ENCODE peak calls at places on chromosomes 13 and 19, in nine cellular contexts. T is stimulated activated naive B cell treated with anti-CD40 and anti-IgM and Interleukin-4, amounts not matched to agents 10 μg/mL and 1 μg/mL and 100 μg/mL, for 72 hours; W is HEK293T; X is T-cell; P is iris pigment epithelial cell; M is heart right ventricle; O is myocyte; Q is H54; A is stimulated activated CD8-positive, alpha-beta memory T cell treated with anti-CD3 and anti-CD28 coated beads, Interleukin-12 subunit alpha, Interleukin-12 subunit beta, amount 100 ng/mL, for 4 hours. F is an unnamed sample.

GRCh38 chr19:14072535-14073231 is at the start of gene MISP3:
- DNase-seq in O (no peak), A (no peak), W (no peak), M (peak), T (no peak), P (peak), Q (no peak), X (no peak), F (no peak)

GRCh38 chr19:1503089-1503924 is 9.5 kb downstream of the ADAMTSL5 start:
- DNase-seq in P (peak), W (peak), X (peak), Q (no peak), M (peak), T (peak), A (peak), O (peak), F (peak)

GRCh38 chr13:32017449-32017848 is 14.1 kb upstream of the FRY start:
- DNase-seq in O (no peak), P (no peak), A (no peak), T (no peak), Q (no peak), W (no peak), X (no peak), M (no peak), F (no peak)

GRCh38 chr13:50421457-50422130 is 406.4 kb downstream of the KCNRG start:
- DNase-seq in O (no peak), W (no peak), X (no peak), T (no peak), P (peak), A (no peak), M (no peak), Q (no peak), F (no peak)

GRCh38 chr19:27971071-27971470 is 1241.9 kb downstream of the UQCRFS1 start:
- DNase-seq in O (peak), W (no peak), Q (no peak), P (no peak), A (no peak), X (no peak), M (no peak), T (no peak), F (no peak)

GRCh38 chr13:80881495-80882482 is 540.9 kb upstream of the SPRY2 start:
- DNase-seq in X (no peak), T (no peak), A (no peak), Q (no peak), M (no peak), W (peak), P (peak), O (no peak), F (no peak)

GRCh38 chr13:80379245-80379644 is 38.3 kb upstream of the SPRY2 start:
- DNase-seq in X (no peak), W (no peak), P (peak), O (peak), Q (peak), A (no peak), M (no peak), T (no peak), F (no peak)

GRCh38 chr13:91328726-91329125 is 18.8 kb upstream of the MIR17HG start:
- DNase-seq in T (no peak), X (no peak), W (no peak), M (no peak), A (no peak), Q (no peak), O (no peak), P (no peak), F (no peak)

GRCh38 chr13:45372189-45373115 is 31.5 kb upstream of the TPT1 start:
- DNase-seq in X (no peak), A (no peak), O (peak), T (no peak), P (no peak), Q (no peak), M (no peak), W (no peak), F (no peak)

GRCh38 chr19:6854758-6855157 is 32.6 kb upstream of the ADGRE1 start:
- DNase-seq in O (no peak), M (no peak), Q (no peak), X (no peak), W (no peak), P (no peak), T (no peak), A (no peak), F (no peak)

GRCh38 chr13:79393564-79394249 is 12.3 kb downstream of the RBM26 start:
- DNase-seq in P (peak), A (no peak), T (peak), X (peak), W (peak), Q (no peak), O (no peak), M (no peak), F (no peak)

GRCh38 chr19:49553451-49554271 is 25.9 kb downstream of the RCN3 start:
- DNase-seq in O (no peak), T (no peak), W (no peak), X (no peak), A (no peak), Q (peak), M (no peak), P (peak), F (no peak)

GRCh38 chr13:67549331-67549730 is 319.2 kb upstream of the PCDH9 start:
- DNase-seq in Q (peak), A (no peak), W (no peak), P (peak), X (no peak), T (no peak), M (no peak), O (peak), F (no peak)

GRCh38 chr19:56838930-56839664 is 1.4 kb downstream of the PEG3 start:
- DNase-seq in X (no peak), Q (no peak), M (peak), A (no peak), P (peak), W (no peak), T (peak), O (no peak), F (no peak)

GRCh38 chr19:38388310-38389100 is at the start of gene SPRED3:
- DNase-seq in X (no peak), O (no peak), M (peak), A (no peak), T (no peak), P (peak), Q (peak), W (peak), F (no peak)

GRCh38 chr13:44373247-44373600 is 400 bp upstream of the SERP2 start:
- DNase-seq in M (no peak), O (no peak), A (no peak), T (no peak), W (no peak), P (no peak), X (no peak), Q (no peak), F (no peak)

GRCh38 chr13:76764429-76764828 is 121.8 kb downstream of the KCTD12 start:
- DNase-seq in O (peak), X (no peak), W (peak), M (peak), Q (no peak), T (no peak), A (no peak), P (peak), F (no peak)

GRCh38 chr13:95087746-95088305 is 213.4 kb downstream of the ABCC4 start:
- DNase-seq in O (no peak), P (peak), W (no peak), A (no peak), X (no peak), M (no peak), T (no peak), Q (no peak), F (no peak)

GRCh38 chr19:13995017-13995728 is 10.9 kb downstream of the RFX1 start:
- DNase-seq in P (no peak), X (no peak), Q (no peak), W (no peak), A (no peak), T (no peak), O (peak), M (peak), F (no peak)

GRCh38 chr13:27360562-27360961 is 63.9 kb upstream of the GTF3A start:
- DNase-seq in M (no peak), A (no peak), O (no peak), W (no peak), Q (no peak), T (no peak), P (no peak), X (no peak), F (no peak)

GRCh38 chr13:36706755-36707154 is 32.9 kb downstream of the SERTM1 start:
- DNase-seq in P (peak), W (no peak), O (no peak), A (no peak), Q (no peak), T (no peak), X (no peak), M (no peak), F (no peak)

GRCh38 chr13:31334994-31335549 is 135.3 kb downstream of the B3GLCT start:
- DNase-seq in M (no peak), A (no peak), P (no peak), X (no peak), Q (no peak), O (peak), W (no peak), T (no peak), F (no peak)

GRCh38 chr19:13692096-13692495 is 72.2 kb upstream of the MRI1 start:
- DNase-seq in X (no peak), O (peak), Q (peak), T (no peak), P (peak), A (no peak), M (no peak), W (no peak), F (no peak)

GRCh38 chr19:42242071-42242511 is 311 bp downstream of the GSK3A start:
- DNase-seq in T (no peak), A (no peak), M (no peak), O (peak), Q (no peak), W (no peak), P (no peak), X (no peak), F (peak)

GRCh38 chr19:54650108-54650666 is 12.6 kb upstream of the LILRB4 start:
- DNase-seq in A (no peak), T (no peak), P (no peak), W (no peak), Q (peak), M (no peak), X (no peak), O (no peak), F (no peak)

GRCh38 chr19:50159078-50159477 is 4.0 kb downstream of the IZUMO2 start:
- DNase-seq in Q (no peak), O (no peak), W (no peak), P (no peak), T (no peak), A (no peak), M (no peak), X (no peak), F (no peak)

GRCh38 chr13:52449323-52450011 is 967 bp downstream of the VPS36 start:
- DNase-seq in O (no peak), Q (no peak), A (no peak), M (no peak), X (no peak), W (no peak), P (no peak), T (no peak), F (no peak)

GRCh38 chr13:23799945-23800344 is 89.3 kb downstream of the MIPEP start:
- DNase-seq in M (no peak), X (no peak), T (no peak), A (no peak), O (peak), P (peak), W (no peak), Q (no peak), F (no peak)

GRCh38 chr13:28558126-28558525 is 63.2 kb upstream of the FLT1 start:
- DNase-seq in P (peak), X (no peak), M (no peak), A (no peak), O (peak), T (no peak), W (no peak), Q (no peak), F (no peak)

GRCh38 chr19:15456441-15456840 is 6.7 kb upstream of the WIZ start:
- DNase-seq in A (no peak), P (no peak), M (no peak), O (no peak), T (no peak), W (no peak), Q (no peak), X (no peak), F (no peak)

GRCh38 chr13:99802416-99802815 is 169.2 kb downstream of the ZIC5 start:
- DNase-seq in W (no peak), M (no peak), Q (no peak), X (no peak), T (no peak), P (no peak), A (no peak), O (no peak), F (no peak)

GRCh38 chr13:109357751-109358150 is 428.6 kb downstream of the IRS2 start:
- DNase-seq in O (no peak), Q (no peak), A (no peak), M (no peak), X (no peak), P (peak), W (no peak), T (no peak), F (no peak)

GRCh38 chr13:95256086-95256485 is 45.2 kb downstream of the ABCC4 start:
- DNase-seq in Q (peak), O (peak), X (no peak), P (peak), W (no peak), A (no peak), M (no peak), T (no peak), F (no peak)

F was measured in central memory CD8-positive, alpha-beta T cell.